ENCODE peak calls at places on chromosomes 11 and 22, in four cellular contexts. One of them, this sample, is unnamed.

GRCh38 chr22:21446827-21447690 is 20.1 kb upstream of the TMEM191C start:
- DNase-seq in HCT116: no peak
- DNase-seq in WTC11: peak
- DNase-seq in HepG2: no peak
- DNase-seq in this sample: no peak

GRCh38 chr22:38881464-38881871 is 9.5 kb upstream of the CBX6 start:
- DNase-seq in WTC11: no peak
- DNase-seq in HepG2: no peak
- DNase-seq in HCT116: no peak
- DNase-seq in this sample: no peak

GRCh38 chr11:130514316-130514715 is 65.9 kb downstream of the ADAMTS15 start:
- DNase-seq in HCT116: no peak
- DNase-seq in WTC11: no peak
- DNase-seq in HepG2: no peak
- DNase-seq in this sample: no peak

GRCh38 chr11:44484211-44484610 is 81.3 kb upstream of the CD82 start:
- DNase-seq in HepG2: peak
- DNase-seq in HCT116: peak
- DNase-seq in WTC11: peak
- DNase-seq in this sample: peak

GRCh38 chr11:20451568-20451967 is 64.1 kb downstream of the PRMT3 start:
- DNase-seq in WTC11: no peak
- DNase-seq in HCT116: no peak
- DNase-seq in HepG2: no peak
- DNase-seq in this sample: no peak

GRCh38 chr11:130816516-130816915 is 99.8 kb downstream of the SNX19 start:
- DNase-seq in HepG2: no peak
- DNase-seq in HCT116: no peak
- DNase-seq in WTC11: no peak
- DNase-seq in this sample: no peak

GRCh38 chr11:130510407-130511006 is 62.1 kb downstream of the ADAMTS15 start:
- DNase-seq in WTC11: no peak
- DNase-seq in HepG2: no peak
- DNase-seq in HCT116: no peak
- DNase-seq in this sample: no peak

GRCh38 chr11:4041731-4042391 is 52.7 kb upstream of the RRM1 start:
- DNase-seq in HCT116: no peak
- DNase-seq in HepG2: no peak
- DNase-seq in WTC11: no peak
- DNase-seq in this sample: no peak

GRCh38 chr22:36589856-36590255 is 60.9 kb upstream of the EIF3D start:
- DNase-seq in HCT116: no peak
- DNase-seq in HepG2: no peak
- DNase-seq in WTC11: no peak
- DNase-seq in this sample: no peak

GRCh38 chr22:38519453-38520250 is 13.5 kb upstream of the DDX17 start:
- DNase-seq in HepG2: no peak
- DNase-seq in WTC11: no peak
- DNase-seq in HCT116: no peak
- DNase-seq in this sample: no peak

GRCh38 chr11:125778728-125779127 is at the start of gene PATE2:
- DNase-seq in WTC11: no peak
- DNase-seq in HepG2: no peak
- DNase-seq in HCT116: no peak
- DNase-seq in this sample: no peak

GRCh38 chr22:45942787-45943493 is 34.0 kb downstream of the WNT7B start:
- DNase-seq in WTC11: no peak
- DNase-seq in HepG2: no peak
- DNase-seq in HCT116: no peak
- DNase-seq in this sample: no peak

GRCh38 chr22:41563051-41563711 is 2.4 kb downstream of the CSDC2 start:
- DNase-seq in HepG2: peak
- DNase-seq in HCT116: no peak
- DNase-seq in WTC11: no peak
- DNase-seq in this sample: no peak

GRCh38 chr11:118885831-118886571 is 2.3 kb downstream of the CXCR5 start:
- DNase-seq in HCT116: no peak
- DNase-seq in HepG2: no peak
- DNase-seq in WTC11: no peak
- DNase-seq in this sample: no peak

GRCh38 chr11:119100960-119101349 is 698 bp downstream of the DPAGT1 start:
- DNase-seq in HCT116: no peak
- DNase-seq in HepG2: no peak
- DNase-seq in WTC11: peak
- DNase-seq in this sample: no peak

GRCh38 chr11:76910620-76911414 is 50.1 kb downstream of the ACER3 start:
- DNase-seq in WTC11: peak
- DNase-seq in HCT116: no peak
- DNase-seq in HepG2: no peak
- DNase-seq in this sample: no peak

GRCh38 chr22:29584975-29585374 is 4.1 kb upstream of the NIPSNAP1 start:
- DNase-seq in HCT116: no peak
- DNase-seq in HepG2: peak
- DNase-seq in WTC11: no peak
- DNase-seq in this sample: no peak

GRCh38 chr11:60717956-60718355 is 6.6 kb upstream of the MS4A18 start:
- DNase-seq in WTC11: no peak
- DNase-seq in HepG2: no peak
- DNase-seq in HCT116: no peak
- DNase-seq in this sample: no peak

GRCh38 chr22:25081409-25081824 is 118.2 kb upstream of the CRYBB3 start:
- DNase-seq in WTC11: peak
- DNase-seq in HCT116: peak
- DNase-seq in HepG2: peak
- DNase-seq in this sample: peak

GRCh38 chr11:74989269-74989655 is 529 bp downstream of the NEU3 start:
- DNase-seq in HCT116: no peak
- DNase-seq in HepG2: no peak
- DNase-seq in WTC11: no peak
- DNase-seq in this sample: peak
- TF ChIP-seq SP1 in HCT116: no peak
- TF ChIP-seq SP1 in HepG2: no peak
- TF ChIP-seq SP1 in WTC11: no peak
- TF ChIP-seq SP1 in this sample: no peak

DNA sequence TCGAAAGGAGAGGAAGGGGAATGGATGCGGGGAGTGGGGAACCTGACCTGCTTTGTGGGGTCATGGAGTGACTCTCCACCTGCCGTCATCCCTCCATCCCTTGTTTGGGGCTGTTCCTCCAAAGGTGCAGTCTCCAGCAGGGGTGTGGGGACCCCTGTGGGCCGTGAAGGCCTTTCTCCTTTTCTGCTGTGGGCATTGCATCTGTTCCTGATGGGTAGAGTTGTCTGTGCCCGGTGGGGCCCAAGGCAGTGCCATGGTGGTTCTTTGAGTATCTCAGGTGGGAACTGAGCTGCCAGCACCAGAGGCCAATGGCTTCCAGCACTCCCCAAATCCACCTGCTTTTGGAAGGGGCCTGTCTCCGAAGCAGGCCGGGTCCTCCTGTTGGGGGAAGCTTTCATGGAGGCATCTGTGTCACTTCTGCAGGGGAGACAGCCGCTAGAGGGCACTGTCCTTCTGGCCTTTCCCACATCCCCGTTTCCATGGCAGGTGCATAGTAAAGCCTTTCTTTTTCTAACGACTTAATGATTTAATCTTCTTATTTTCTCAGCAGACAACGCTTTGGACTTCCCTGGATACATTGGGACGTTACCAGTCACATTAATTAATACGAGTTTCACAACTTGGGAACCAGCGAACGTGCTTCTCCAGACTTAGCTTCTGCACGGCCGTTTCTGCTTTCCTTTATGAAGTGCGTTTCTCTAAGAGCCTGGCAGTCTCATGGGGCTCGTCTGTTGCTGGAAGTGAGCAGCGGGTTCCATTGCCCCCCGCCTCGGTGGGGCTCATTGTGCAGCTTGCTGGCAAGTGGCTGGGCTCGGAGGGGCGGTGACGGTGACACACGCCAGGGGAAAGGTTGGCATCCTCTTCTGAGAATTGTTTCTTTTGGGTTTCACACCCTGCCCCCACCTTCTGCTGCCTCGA is 57.1 kb downstream of the PARVB start:
- DNase-seq in HCT116: peak
- DNase-seq in HepG2: peak
- DNase-seq in WTC11: peak
- DNase-seq in this sample: peak
- TF ChIP-seq SP1 in HCT116: no peak
- TF ChIP-seq SP1 in HepG2: no peak
- TF ChIP-seq SP1 in WTC11: no peak
- TF ChIP-seq SP1 in this sample: no peak

DNA sequence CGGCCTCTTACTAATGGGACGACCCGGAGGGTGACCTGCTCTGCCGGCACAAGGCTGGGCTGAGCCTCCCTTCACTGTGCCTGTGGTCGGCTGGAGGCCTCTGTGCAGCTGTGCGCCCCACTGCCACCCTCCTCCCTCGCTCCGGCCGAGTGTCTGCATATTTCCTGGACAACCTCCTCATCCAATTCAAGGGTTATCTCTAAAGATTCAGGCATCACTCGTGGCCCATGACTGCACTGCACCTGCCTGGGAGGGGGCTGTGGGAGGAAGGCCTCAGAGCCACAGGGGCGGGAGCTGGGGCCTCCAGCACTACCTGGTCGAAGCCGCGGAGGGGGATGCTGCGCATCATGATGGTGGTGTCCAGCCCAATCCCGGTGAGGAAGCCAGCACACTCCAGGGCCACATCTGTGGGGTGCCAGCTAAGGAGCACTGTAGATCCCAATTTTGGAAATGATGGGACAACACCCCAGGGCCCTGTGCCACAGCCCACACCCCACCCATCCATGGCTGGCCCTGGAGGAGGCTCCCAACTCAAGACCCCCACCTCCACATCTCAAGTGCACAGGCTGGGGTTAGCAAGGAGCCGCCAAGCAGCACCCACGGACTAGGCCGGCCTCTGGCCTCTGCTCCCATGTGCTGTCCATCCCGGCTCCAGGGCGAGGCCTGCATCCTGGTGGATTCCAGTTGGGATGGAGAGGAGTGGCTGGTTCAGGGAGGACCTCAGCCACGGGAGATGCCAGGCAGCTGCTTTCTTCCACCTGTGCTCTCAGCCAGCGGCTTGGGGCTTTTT is 43.2 kb upstream of the GNB1L start:
- DNase-seq in WTC11: no peak
- DNase-seq in HepG2: no peak
- DNase-seq in HCT116: no peak
- DNase-seq in this sample: no peak
- TF ChIP-seq SP1 in WTC11: no peak
- TF ChIP-seq SP1 in HepG2: no peak
- TF ChIP-seq SP1 in HCT116: no peak
- TF ChIP-seq SP1 in this sample: no peak

DNA sequence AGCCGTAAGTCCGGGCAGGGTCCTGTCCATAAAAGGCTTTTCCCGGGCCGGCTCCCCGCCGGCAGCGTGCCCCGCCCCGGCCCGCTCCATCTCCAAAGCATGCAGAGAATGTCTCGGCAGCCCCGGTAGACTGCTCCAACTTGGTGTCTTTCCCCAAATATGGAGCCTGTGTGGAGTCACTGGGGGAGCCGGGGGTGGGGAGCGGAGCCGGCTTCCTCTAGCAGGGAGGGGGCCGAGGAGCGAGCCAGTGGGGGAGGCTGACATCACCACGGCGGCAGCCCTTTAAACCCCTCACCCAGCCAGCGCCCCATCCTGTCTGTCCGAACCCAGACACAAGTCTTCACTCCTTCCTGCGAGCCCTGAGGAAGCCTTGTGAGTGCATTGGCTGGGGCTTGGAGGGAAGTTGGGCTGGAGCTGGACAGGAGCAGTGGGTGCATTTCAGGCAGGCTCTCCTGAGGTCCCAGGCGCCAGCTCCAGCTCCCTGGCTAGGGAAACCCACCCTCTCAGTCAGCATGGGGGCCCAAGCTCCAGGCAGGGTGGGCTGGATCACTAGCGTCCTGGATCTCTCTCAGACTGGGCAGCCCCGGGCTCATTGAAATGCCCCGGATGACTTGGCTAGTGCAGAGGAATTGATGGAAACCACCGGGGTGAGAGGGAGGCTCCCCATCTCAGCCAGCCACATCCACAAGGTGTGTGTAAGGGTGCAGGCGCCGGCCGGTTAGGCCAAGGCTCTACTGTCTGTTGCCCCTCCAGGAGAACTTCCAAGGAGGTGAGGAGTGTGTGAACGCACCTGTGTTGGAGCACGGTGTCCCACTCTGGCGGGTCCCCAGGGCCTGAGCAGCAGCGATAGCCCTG is at the start of gene TAGLN:
- DNase-seq in WTC11: peak
- DNase-seq in HepG2: peak
- DNase-seq in HCT116: no peak
- DNase-seq in this sample: no peak
- TF ChIP-seq SP1 in WTC11: no peak
- TF ChIP-seq SP1 in HepG2: no peak
- TF ChIP-seq SP1 in HCT116: no peak
- TF ChIP-seq SP1 in this sample: no peak

This sample was measured in HEK293T.